ENCODE peak calls at places on chromosomes 11 and 22, in six cellular contexts. Y, M, V, O, H and S are unnamed samples.

GRCh38 chr22:19704355-19705015 is 9.8 kb upstream of the SEPTIN5 start:
- DNase-seq in Y (peak; percentile 46), V (no peak), M (no peak), O (no peak), H (no peak), S (no peak)

GRCh38 chr11:107696140-107696539 is 15.7 kb downstream of the SLN start:
- DNase-seq in M (peak; percentile 95), Y (no peak), V (peak; percentile 90), O (no peak), H (no peak), S (no peak)

GRCh38 chr22:48102581-48102980 is 1340.1 kb downstream of the TBC1D22A start:
- DNase-seq in O (no peak), Y (no peak), V (no peak), M (no peak), H (no peak), S (no peak)

GRCh38 chr11:62921201-62921572 is at the start of gene CHRM1:
- DNase-seq in O (no peak), Y (no peak), M (no peak), V (no peak), H (no peak), S (no peak)

GRCh38 chr11:94823127-94823732 is 55.1 kb downstream of the AMOTL1 start:
- DNase-seq in Y (no peak), M (no peak), O (no peak), V (no peak), H (no peak), S (no peak)

GRCh38 chr11:118430956-118431355 is 5.3 kb upstream of the KMT2A start:
- DNase-seq in M (no peak), Y (no peak), O (no peak), H (no peak), V (no peak), S (no peak)

GRCh38 chr11:12224537-12224893 is 114.1 kb downstream of the MICAL2 start:
- DNase-seq in O (peak; percentile 89), M (no peak), Y (peak; percentile 84), H (no peak), V (no peak), S (no peak)

GRCh38 chr22:19406846-19407245 is 24.7 kb downstream of the HIRA start:
- DNase-seq in M (no peak), H (no peak), Y (no peak), O (no peak), V (no peak), S (no peak)

GRCh38 chr22:46586123-46586519 is 34.1 kb upstream of the GRAMD4 start:
- DNase-seq in H (no peak), Y (peak; percentile 63), V (no peak), M (no peak), O (no peak), S (no peak)

GRCh38 chr11:111582881-111583280 is 19.4 kb upstream of the SIK2 start:
- DNase-seq in O (no peak), Y (no peak), M (no peak), H (no peak), V (no peak), S (no peak)

GRCh38 chr11:78261367-78261766 is 72.6 kb downstream of the USP35 start:
- DNase-seq in O (no peak), Y (no peak), V (no peak), M (no peak), H (no peak), S (no peak)
- H3K27ac ChIP-seq in O (no peak overlapping the region), Y (no peak overlapping the region), V (peak overlapping the region; percentile 15), M (no peak overlapping the region), H (no peak overlapping the region), S (no peak overlapping the region)

GRCh38 chr11:14971865-14972580 is at the start of gene CALCA:
- DNase-seq in V (peak; percentile 73), M (peak; percentile 21), O (no peak), H (no peak), Y (no peak), S (no peak)
- H3K4me3 ChIP-seq in V (peak within 1 kb of the TSS; percentile 1), M (no peak within 1 kb of the TSS), O (peak within 1 kb of the TSS; percentile 59), H (no peak within 1 kb of the TSS), Y (no peak within 1 kb of the TSS), S (no peak within 1 kb of the TSS)

GRCh38 chr22:40648386-40648785 is 11.9 kb upstream of the MRTFA start:
- DNase-seq in Y (peak; percentile 16), H (no peak), V (no peak), M (no peak), O (no peak), S (no peak)
- H3K27ac ChIP-seq in Y (no peak overlapping the region), H (no peak overlapping the region), V (no peak overlapping the region), M (no peak overlapping the region), O (no peak overlapping the region), S (no peak overlapping the region)

DNA sequence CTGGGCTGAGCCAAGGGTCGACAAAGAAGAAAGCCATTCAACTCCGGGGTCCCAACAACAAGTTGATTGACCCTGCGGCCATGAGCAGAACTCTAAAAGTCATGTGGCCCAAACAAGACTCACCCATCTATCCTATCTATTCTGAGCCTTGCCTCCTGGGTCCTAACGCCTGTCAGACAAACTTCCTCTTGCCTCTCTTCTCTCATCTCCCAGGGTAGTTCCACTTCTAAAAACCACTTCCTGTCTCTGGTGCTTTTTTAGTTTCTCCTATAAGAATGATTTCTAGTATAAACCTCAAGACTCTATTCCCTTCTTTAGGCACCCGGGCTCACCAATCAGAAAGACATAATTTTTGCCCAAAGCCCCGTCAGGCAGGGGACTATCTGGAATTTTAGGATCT is 530.2 kb downstream of the DLG2 start:
- DNase-seq in M (no peak), O (no peak), V (no peak), H (no peak), Y (no peak), S (no peak)
- H3K4me3 ChIP-seq in M (no peak overlapping the region), O (no peak overlapping the region), V (no peak overlapping the region), H (no peak overlapping the region), Y (no peak overlapping the region), S (no peak overlapping the region)

GRCh38 chr22:24160546-24160945 is 20.7 kb upstream of the SUSD2 start:
- DNase-seq in O (no peak), M (no peak), Y (no peak), V (no peak), H (no peak), S (no peak)

GRCh38 chr22:24161485-24161884 is 19.8 kb upstream of the SUSD2 start:
- DNase-seq in V (no peak), H (no peak), O (no peak), Y (no peak), M (no peak), S (no peak)

GRCh38 chr22:24161909-24162308 is 19.4 kb upstream of the SUSD2 start:
- DNase-seq in O (no peak), V (no peak), M (no peak), Y (no peak), H (no peak), S (no peak)

GRCh38 chr22:24157783-24158170 is 23.5 kb upstream of the SUSD2 start:
- DNase-seq in Y (no peak), V (no peak), H (no peak), O (no peak), M (peak; percentile 70), S (peak; percentile 63)

DNA sequence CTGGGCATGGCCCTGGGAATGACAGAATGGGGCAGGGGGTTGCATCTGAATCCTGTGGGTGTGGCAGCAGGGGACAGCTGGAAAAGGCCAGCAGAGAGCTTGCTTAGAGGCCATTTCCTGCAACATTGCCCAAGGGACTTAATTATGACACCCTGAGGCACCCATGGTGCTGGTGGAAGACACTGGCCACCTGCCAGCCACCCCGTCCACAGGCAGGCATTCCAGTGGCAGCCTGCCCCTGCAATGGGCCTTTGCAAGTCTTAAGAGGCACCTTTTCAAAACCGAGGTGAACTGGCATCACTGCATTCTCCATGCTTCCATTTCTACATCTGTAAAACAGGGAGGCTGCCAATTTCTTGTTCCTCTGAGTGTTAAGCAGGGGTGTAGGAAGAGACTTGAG is 21.6 kb upstream of the SUSD2 start:
- DNase-seq in Y (no peak), M (no peak), H (no peak), V (no peak), O (no peak), S (no peak)
- H3K27ac ChIP-seq in Y (peak overlapping the region; percentile 25), M (no peak overlapping the region), H (no peak overlapping the region), V (no peak overlapping the region), O (no peak overlapping the region), S (no peak overlapping the region)

GRCh38 chr22:50269573-50270301 is 443 bp downstream of the MAPK11 start:
- DNase-seq in H (no peak), M (peak; percentile 73), Y (no peak), O (no peak), V (no peak), S (peak; percentile 79)
- H3K4me3 ChIP-seq in H (peak overlapping the region; percentile 71), M (peak overlapping the region; percentile 74), Y (peak overlapping the region; percentile 56), O (no peak overlapping the region), V (no peak overlapping the region), S (peak overlapping the region; percentile 64)

DNA sequence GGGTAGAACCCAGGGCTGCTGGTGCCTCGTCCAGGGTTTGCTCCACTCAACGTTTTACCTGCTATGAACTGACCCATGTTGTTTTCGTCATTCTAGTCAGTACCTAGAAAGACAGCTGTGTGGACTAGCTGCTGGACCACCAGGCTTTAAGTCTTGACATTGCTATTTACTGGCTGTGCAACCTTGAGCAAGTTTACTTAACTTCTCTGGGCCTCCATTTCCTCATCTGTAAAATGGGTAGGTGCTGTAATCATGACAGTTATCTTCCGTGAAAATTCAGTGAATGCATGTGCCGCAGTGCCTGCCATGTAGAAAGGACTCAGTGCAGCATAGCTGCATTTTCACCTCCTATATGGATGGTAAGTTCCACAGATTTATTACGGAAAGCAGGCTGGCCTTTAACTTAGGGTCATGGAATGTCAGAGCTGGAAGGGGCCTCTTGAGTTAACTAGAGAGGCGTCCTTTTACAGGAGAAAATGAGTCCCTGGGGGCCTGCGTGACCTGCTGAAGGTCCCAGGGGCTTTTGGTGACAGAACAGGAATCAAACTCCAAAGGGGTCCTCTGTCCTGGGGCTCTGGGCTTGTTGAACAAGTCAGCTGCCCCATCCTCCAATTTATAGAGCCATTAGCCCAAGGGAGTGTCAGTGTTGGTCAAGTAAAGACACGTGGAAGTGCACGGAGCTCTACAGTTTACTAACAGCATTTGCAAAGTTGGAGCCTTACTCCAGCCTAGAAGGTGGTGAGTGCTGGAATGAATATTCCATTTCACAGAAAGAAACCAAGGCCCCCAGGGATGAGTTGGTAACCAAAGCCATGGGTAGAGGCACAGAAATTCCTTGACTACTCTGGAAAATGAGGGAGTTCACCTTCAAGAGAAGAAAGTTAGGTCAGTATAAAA is 12.0 kb upstream of the MALAT1 start:
- DNase-seq in H (no peak), M (no peak), V (no peak), O (no peak), Y (peak; percentile 38), S (no peak)
- H3K27ac ChIP-seq in H (peak overlapping the region; percentile 86), M (peak overlapping the region; percentile 100), V (peak overlapping the region; percentile 47), O (no peak overlapping the region), Y (peak overlapping the region; percentile 100), S (peak overlapping the region; percentile 85)

GRCh38 chr22:30749272-30749671 is 54.6 kb downstream of the OSBP2 start:
- DNase-seq in Y (no peak), V (no peak), M (no peak), O (no peak), H (no peak), S (no peak)
- H3K4me3 ChIP-seq in Y (no peak overlapping the region), V (no peak overlapping the region), M (no peak overlapping the region), O (no peak overlapping the region), H (no peak overlapping the region), S (no peak overlapping the region)

DNA sequence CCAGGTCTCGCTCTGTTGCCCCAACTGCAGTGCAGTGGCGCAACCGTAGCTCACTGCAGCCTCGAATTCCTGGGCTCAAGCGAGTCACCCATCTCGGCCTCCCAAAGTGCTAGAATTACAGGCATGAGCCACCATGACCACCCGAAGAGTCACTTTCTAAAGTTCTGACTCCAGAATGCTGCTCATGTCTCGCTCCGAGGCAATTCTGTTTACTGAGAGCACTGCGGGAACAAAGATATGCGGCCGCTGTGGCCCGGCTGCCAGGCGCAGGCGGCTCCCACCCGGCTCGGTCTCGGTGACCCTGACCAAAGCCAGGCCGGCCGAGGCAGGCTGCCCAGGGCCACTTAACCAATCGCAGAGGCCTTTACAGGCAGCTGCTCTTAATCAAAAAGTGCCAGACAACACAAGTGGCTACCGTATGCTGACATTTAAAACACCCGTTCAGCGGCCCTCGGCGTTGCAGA is 78.7 kb downstream of the PHF21B start:
- DNase-seq in M (peak; percentile 59), Y (no peak), V (peak; percentile 23), H (no peak), O (no peak), S (no peak)
- H3K27ac ChIP-seq in M (no peak overlapping the region), Y (no peak overlapping the region), V (no peak overlapping the region), H (no peak overlapping the region), O (no peak overlapping the region), S (no peak overlapping the region)